ENCODE peak calls at places on chromosomes 1 and 21, in ten cellular contexts. One of them, this sample, is unnamed.
A peak's percentile ranks its signal among the peaks of the same experiment; 100 is the strongest.

GRCh38 chr1:1361233-1361981 is 3.1 kb upstream of the MXRA8 start:
- DNase-seq in GM10248: no peak
- DNase-seq in PC-3: no peak
- DNase-seq in CD8-positive, alpha-beta T cell: no peak
- DNase-seq in cardiac muscle cell: no peak
- DNase-seq in psoas muscle: peak; percentile 20
- DNase-seq in tibial nerve: no peak
- DNase-seq in mammary epithelial cell: no peak
- DNase-seq in fibroblast of villous mesenchyme: no peak
- DNase-seq in WTC11: peak; percentile 10
- DNase-seq in this sample: no peak

GRCh38 chr1:178094752-178095645 is 1.1 kb downstream of the RASAL2 start:
- DNase-seq in mammary epithelial cell: peak; percentile 76
- DNase-seq in cardiac muscle cell: peak; percentile 46
- DNase-seq in PC-3: peak; percentile 33
- DNase-seq in CD8-positive, alpha-beta T cell: no peak
- DNase-seq in WTC11: no peak
- DNase-seq in tibial nerve: no peak
- DNase-seq in fibroblast of villous mesenchyme: peak; percentile 47
- DNase-seq in GM10248: no peak
- DNase-seq in psoas muscle: no peak
- DNase-seq in this sample: no peak

GRCh38 chr1:42963378-42964005 is 4.8 kb upstream of the SLC2A1 start:
- DNase-seq in WTC11: no peak
- DNase-seq in GM10248: no peak
- DNase-seq in cardiac muscle cell: peak; percentile 62
- DNase-seq in tibial nerve: no peak
- DNase-seq in mammary epithelial cell: peak; percentile 68
- DNase-seq in PC-3: peak; percentile 53
- DNase-seq in fibroblast of villous mesenchyme: peak; percentile 83
- DNase-seq in CD8-positive, alpha-beta T cell: peak; percentile 31
- DNase-seq in psoas muscle: no peak
- DNase-seq in this sample: no peak

GRCh38 chr1:48208251-48208650 is 14.3 kb upstream of the SLC5A9 start:
- DNase-seq in GM10248: no peak
- DNase-seq in WTC11: peak; percentile 43
- DNase-seq in psoas muscle: no peak
- DNase-seq in mammary epithelial cell: no peak
- DNase-seq in fibroblast of villous mesenchyme: no peak
- DNase-seq in CD8-positive, alpha-beta T cell: no peak
- DNase-seq in cardiac muscle cell: no peak
- DNase-seq in PC-3: no peak
- DNase-seq in tibial nerve: no peak
- DNase-seq in this sample: no peak

GRCh38 chr1:211551628-211552465 is 27.1 kb downstream of the SLC30A1 start:
- DNase-seq in CD8-positive, alpha-beta T cell: no peak
- DNase-seq in tibial nerve: no peak
- DNase-seq in PC-3: peak; percentile 50
- DNase-seq in fibroblast of villous mesenchyme: peak; percentile 74
- DNase-seq in psoas muscle: no peak
- DNase-seq in WTC11: no peak
- DNase-seq in GM10248: no peak
- DNase-seq in mammary epithelial cell: peak; percentile 81
- DNase-seq in cardiac muscle cell: peak; percentile 92
- DNase-seq in this sample: peak; percentile 26

GRCh38 chr1:205172729-205173366 is 38.7 kb downstream of the DSTYK start:
- DNase-seq in cardiac muscle cell: peak; percentile 86
- DNase-seq in tibial nerve: no peak
- DNase-seq in WTC11: no peak
- DNase-seq in PC-3: peak; percentile 98
- DNase-seq in mammary epithelial cell: peak; percentile 91
- DNase-seq in GM10248: no peak
- DNase-seq in fibroblast of villous mesenchyme: peak; percentile 93
- DNase-seq in psoas muscle: no peak
- DNase-seq in CD8-positive, alpha-beta T cell: no peak
- DNase-seq in this sample: peak; percentile 81

GRCh38 chr1:2466834-2467554 is 9.1 kb upstream of the PLCH2 start:
- DNase-seq in cardiac muscle cell: no peak
- DNase-seq in mammary epithelial cell: no peak
- DNase-seq in WTC11: peak; percentile 71
- DNase-seq in tibial nerve: no peak
- DNase-seq in GM10248: no peak
- DNase-seq in CD8-positive, alpha-beta T cell: no peak
- DNase-seq in PC-3: no peak
- DNase-seq in psoas muscle: no peak
- DNase-seq in fibroblast of villous mesenchyme: no peak
- DNase-seq in this sample: no peak

GRCh38 chr21:18812308-18812707 is 408.7 kb upstream of the TMPRSS15 start:
- DNase-seq in fibroblast of villous mesenchyme: no peak
- DNase-seq in PC-3: no peak
- DNase-seq in mammary epithelial cell: no peak
- DNase-seq in psoas muscle: no peak
- DNase-seq in GM10248: no peak
- DNase-seq in tibial nerve: no peak
- DNase-seq in cardiac muscle cell: no peak
- DNase-seq in CD8-positive, alpha-beta T cell: no peak
- DNase-seq in WTC11: no peak
- DNase-seq in this sample: no peak

DNA sequence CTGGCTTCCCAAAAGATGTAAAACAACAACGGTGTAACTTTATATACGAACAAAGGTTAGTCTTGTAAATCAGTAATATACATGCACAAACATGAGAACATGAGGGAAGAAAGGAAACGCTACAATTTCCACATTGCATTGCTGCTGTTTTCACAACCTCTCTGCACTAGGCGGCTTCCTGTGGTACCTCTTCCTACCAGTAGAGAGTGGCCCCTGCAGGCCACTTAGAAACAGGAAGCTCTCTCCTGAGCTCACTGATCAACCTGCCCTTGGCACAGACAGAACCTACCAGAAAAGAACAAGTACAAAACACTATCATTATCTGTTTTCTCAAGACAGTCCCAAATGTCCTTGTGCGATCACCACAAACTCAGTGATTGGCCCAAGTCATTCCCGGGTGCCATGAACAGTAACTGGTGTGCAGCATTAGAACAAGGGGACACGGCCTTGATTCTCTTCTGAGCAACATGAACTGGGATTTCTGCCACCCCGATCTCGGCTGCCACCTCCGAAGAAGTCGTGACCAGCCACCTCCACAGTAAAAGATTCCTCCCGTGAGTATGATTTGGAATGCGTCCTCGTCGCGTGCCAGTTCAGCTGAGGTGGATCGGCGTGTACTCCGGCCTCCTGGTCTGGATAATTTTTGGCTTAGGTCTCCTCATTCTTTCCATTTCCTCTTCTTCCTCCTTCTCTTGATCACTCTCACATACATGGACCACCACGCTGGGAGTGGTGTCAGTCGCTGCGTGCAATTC is 5.7 kb upstream of the KCNE1 start:
- DNase-seq in CD8-positive, alpha-beta T cell: no peak
- DNase-seq in GM10248: no peak
- DNase-seq in tibial nerve: no peak
- DNase-seq in fibroblast of villous mesenchyme: no peak
- DNase-seq in mammary epithelial cell: no peak
- DNase-seq in psoas muscle: no peak
- DNase-seq in WTC11: no peak
- DNase-seq in PC-3: peak; percentile 25
- DNase-seq in cardiac muscle cell: no peak
- DNase-seq in this sample: no peak
- TF ChIP-seq CTCF in CD8-positive, alpha-beta T cell: no peak
- TF ChIP-seq CTCF in GM10248: peak; percentile 19
- TF ChIP-seq CTCF in tibial nerve: no peak
- TF ChIP-seq CTCF in fibroblast of villous mesenchyme: peak; percentile 37
- TF ChIP-seq CTCF in mammary epithelial cell: peak; percentile 55
- TF ChIP-seq CTCF in psoas muscle: no peak
- TF ChIP-seq CTCF in WTC11: no peak
- TF ChIP-seq CTCF in PC-3: peak; percentile 59
- TF ChIP-seq CTCF in cardiac muscle cell: peak; percentile 19
- TF ChIP-seq CTCF in this sample: peak; percentile 33

GRCh38 chr1:169896013-169896412 is 2.3 kb upstream of the SCYL3 start:
- DNase-seq in GM10248: no peak
- DNase-seq in fibroblast of villous mesenchyme: no peak
- DNase-seq in CD8-positive, alpha-beta T cell: no peak
- DNase-seq in PC-3: no peak
- DNase-seq in cardiac muscle cell: no peak
- DNase-seq in WTC11: no peak
- DNase-seq in mammary epithelial cell: no peak
- DNase-seq in tibial nerve: no peak
- DNase-seq in psoas muscle: no peak
- DNase-seq in this sample: no peak

GRCh38 chr1:169900567-169900966 is 6.9 kb upstream of the SCYL3 start:
- DNase-seq in tibial nerve: no peak
- DNase-seq in CD8-positive, alpha-beta T cell: no peak
- DNase-seq in psoas muscle: no peak
- DNase-seq in cardiac muscle cell: no peak
- DNase-seq in fibroblast of villous mesenchyme: no peak
- DNase-seq in GM10248: no peak
- DNase-seq in mammary epithelial cell: no peak
- DNase-seq in PC-3: no peak
- DNase-seq in WTC11: no peak
- DNase-seq in this sample: no peak

GRCh38 chr1:169901119-169901518 is 7.4 kb upstream of the SCYL3 start:
- DNase-seq in WTC11: no peak
- DNase-seq in mammary epithelial cell: no peak
- DNase-seq in GM10248: no peak
- DNase-seq in psoas muscle: no peak
- DNase-seq in CD8-positive, alpha-beta T cell: no peak
- DNase-seq in fibroblast of villous mesenchyme: no peak
- DNase-seq in cardiac muscle cell: no peak
- DNase-seq in PC-3: no peak
- DNase-seq in tibial nerve: no peak
- DNase-seq in this sample: no peak

GRCh38 chr1:169902750-169903149 is 9.1 kb upstream of the SCYL3 start:
- DNase-seq in tibial nerve: no peak
- DNase-seq in fibroblast of villous mesenchyme: no peak
- DNase-seq in WTC11: no peak
- DNase-seq in PC-3: no peak
- DNase-seq in psoas muscle: no peak
- DNase-seq in mammary epithelial cell: no peak
- DNase-seq in CD8-positive, alpha-beta T cell: no peak
- DNase-seq in cardiac muscle cell: no peak
- DNase-seq in GM10248: no peak
- DNase-seq in this sample: no peak

DNA sequence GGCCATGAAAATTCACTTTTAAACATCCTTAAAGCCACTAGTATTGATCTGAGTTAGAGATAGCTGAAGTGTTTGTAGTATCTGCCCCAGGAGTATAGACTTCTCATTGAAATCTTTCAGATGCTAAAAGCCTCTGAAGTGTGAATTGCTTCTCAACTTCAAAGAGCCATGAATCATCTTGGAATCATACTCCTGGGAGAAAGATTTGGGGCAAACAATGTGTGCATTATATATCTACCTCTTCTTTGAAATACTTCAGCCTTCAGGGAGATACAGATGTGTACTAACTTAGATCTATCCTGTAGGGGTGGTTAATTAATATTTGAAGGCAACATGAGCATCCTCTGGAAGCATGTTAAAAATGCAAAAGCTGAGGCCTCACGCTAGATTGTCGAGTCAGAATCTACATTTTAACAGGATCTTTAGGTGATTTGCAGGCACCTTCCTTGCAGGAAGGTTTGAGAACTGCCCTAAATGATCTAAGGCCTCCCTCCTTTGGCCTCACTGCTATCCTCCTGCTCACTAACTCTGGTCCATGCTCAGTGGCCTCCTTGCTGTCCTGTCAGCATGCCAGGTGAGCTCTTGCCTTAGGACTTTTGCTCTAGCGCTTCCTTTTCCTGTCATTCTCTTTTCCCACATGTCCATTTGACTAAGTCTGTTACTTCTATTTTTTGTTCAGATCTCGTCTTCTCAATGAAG is 6.0 kb upstream of the SCYL3 start:
- DNase-seq in CD8-positive, alpha-beta T cell: no peak
- DNase-seq in WTC11: no peak
- DNase-seq in tibial nerve: no peak
- DNase-seq in cardiac muscle cell: no peak
- DNase-seq in PC-3: no peak
- DNase-seq in fibroblast of villous mesenchyme: no peak
- DNase-seq in psoas muscle: no peak
- DNase-seq in GM10248: no peak
- DNase-seq in mammary epithelial cell: peak; percentile 32
- DNase-seq in this sample: no peak
- TF ChIP-seq CTCF in CD8-positive, alpha-beta T cell: no peak
- TF ChIP-seq CTCF in WTC11: no peak
- TF ChIP-seq CTCF in tibial nerve: no peak
- TF ChIP-seq CTCF in cardiac muscle cell: no peak
- TF ChIP-seq CTCF in PC-3: no peak
- TF ChIP-seq CTCF in fibroblast of villous mesenchyme: no peak
- TF ChIP-seq CTCF in psoas muscle: no peak
- TF ChIP-seq CTCF in GM10248: no peak
- TF ChIP-seq CTCF in mammary epithelial cell: no peak
- TF ChIP-seq CTCF in this sample: no peak

GRCh38 chr1:86084998-86085397 is 71.6 kb downstream of the COL24A1 start:
- DNase-seq in fibroblast of villous mesenchyme: peak; percentile 6
- DNase-seq in cardiac muscle cell: no peak
- DNase-seq in mammary epithelial cell: no peak
- DNase-seq in WTC11: no peak
- DNase-seq in CD8-positive, alpha-beta T cell: no peak
- DNase-seq in PC-3: no peak
- DNase-seq in tibial nerve: no peak
- DNase-seq in GM10248: no peak
- DNase-seq in psoas muscle: no peak
- DNase-seq in this sample: no peak

GRCh38 chr1:86085741-86086411 is 70.7 kb downstream of the COL24A1 start:
- DNase-seq in CD8-positive, alpha-beta T cell: no peak
- DNase-seq in cardiac muscle cell: no peak
- DNase-seq in WTC11: no peak
- DNase-seq in fibroblast of villous mesenchyme: no peak
- DNase-seq in PC-3: no peak
- DNase-seq in GM10248: no peak
- DNase-seq in psoas muscle: no peak
- DNase-seq in mammary epithelial cell: no peak
- DNase-seq in tibial nerve: no peak
- DNase-seq in this sample: no peak

DNA sequence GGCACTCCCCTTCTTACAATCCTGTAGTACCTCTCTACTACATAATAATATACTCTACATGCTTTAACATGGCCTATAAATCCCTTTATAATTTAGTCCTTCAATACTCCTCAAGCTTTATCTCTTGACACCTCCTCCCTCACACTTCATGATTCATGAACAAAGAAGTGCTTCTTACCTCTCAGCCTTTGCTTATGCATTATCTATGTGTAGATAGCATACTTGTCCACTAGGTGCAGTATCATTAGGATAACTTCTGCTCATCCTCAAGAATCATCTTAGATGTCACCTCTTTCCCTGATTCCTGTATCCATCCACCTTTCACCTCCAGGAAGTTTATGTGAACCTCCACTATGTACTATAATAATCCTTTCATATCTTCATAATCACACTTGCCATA is 74.4 kb downstream of the COL24A1 start:
- DNase-seq in PC-3: peak; percentile 37
- DNase-seq in WTC11: no peak
- DNase-seq in fibroblast of villous mesenchyme: no peak
- DNase-seq in psoas muscle: no peak
- DNase-seq in GM10248: no peak
- DNase-seq in tibial nerve: no peak
- DNase-seq in mammary epithelial cell: no peak
- DNase-seq in CD8-positive, alpha-beta T cell: no peak
- DNase-seq in cardiac muscle cell: no peak
- DNase-seq in this sample: no peak
- TF ChIP-seq CTCF in PC-3: peak; percentile 48
- TF ChIP-seq CTCF in WTC11: no peak
- TF ChIP-seq CTCF in fibroblast of villous mesenchyme: peak; percentile 31
- TF ChIP-seq CTCF in psoas muscle: no peak
- TF ChIP-seq CTCF in GM10248: no peak
- TF ChIP-seq CTCF in tibial nerve: no peak
- TF ChIP-seq CTCF in mammary epithelial cell: peak; percentile 34
- TF ChIP-seq CTCF in CD8-positive, alpha-beta T cell: no peak
- TF ChIP-seq CTCF in cardiac muscle cell: peak; percentile 7
- TF ChIP-seq CTCF in this sample: peak; percentile 18

GRCh38 chr1:158120254-158120653 is 60.4 kb upstream of the CD1D start:
- DNase-seq in tibial nerve: no peak
- DNase-seq in psoas muscle: no peak
- DNase-seq in mammary epithelial cell: no peak
- DNase-seq in PC-3: no peak
- DNase-seq in cardiac muscle cell: no peak
- DNase-seq in GM10248: no peak
- DNase-seq in fibroblast of villous mesenchyme: no peak
- DNase-seq in WTC11: no peak
- DNase-seq in CD8-positive, alpha-beta T cell: no peak
- DNase-seq in this sample: no peak

GRCh38 chr1:158118713-158119402 is 61.8 kb upstream of the CD1D start:
- DNase-seq in tibial nerve: no peak
- DNase-seq in mammary epithelial cell: no peak
- DNase-seq in cardiac muscle cell: no peak
- DNase-seq in psoas muscle: no peak
- DNase-seq in WTC11: no peak
- DNase-seq in PC-3: no peak
- DNase-seq in GM10248: no peak
- DNase-seq in CD8-positive, alpha-beta T cell: no peak
- DNase-seq in fibroblast of villous mesenchyme: no peak
- DNase-seq in this sample: no peak

GRCh38 chr1:158116768-158117167 is 63.9 kb upstream of the CD1D start:
- DNase-seq in CD8-positive, alpha-beta T cell: no peak
- DNase-seq in WTC11: no peak
- DNase-seq in mammary epithelial cell: no peak
- DNase-seq in cardiac muscle cell: no peak
- DNase-seq in tibial nerve: no peak
- DNase-seq in GM10248: no peak
- DNase-seq in psoas muscle: no peak
- DNase-seq in fibroblast of villous mesenchyme: no peak
- DNase-seq in PC-3: no peak
- DNase-seq in this sample: no peak

GRCh38 chr1:158116311-158116710 is 64.4 kb upstream of the CD1D start:
- DNase-seq in GM10248: no peak
- DNase-seq in mammary epithelial cell: no peak
- DNase-seq in CD8-positive, alpha-beta T cell: no peak
- DNase-seq in fibroblast of villous mesenchyme: no peak
- DNase-seq in PC-3: no peak
- DNase-seq in psoas muscle: no peak
- DNase-seq in cardiac muscle cell: no peak
- DNase-seq in WTC11: no peak
- DNase-seq in tibial nerve: no peak
- DNase-seq in this sample: no peak

DNA sequence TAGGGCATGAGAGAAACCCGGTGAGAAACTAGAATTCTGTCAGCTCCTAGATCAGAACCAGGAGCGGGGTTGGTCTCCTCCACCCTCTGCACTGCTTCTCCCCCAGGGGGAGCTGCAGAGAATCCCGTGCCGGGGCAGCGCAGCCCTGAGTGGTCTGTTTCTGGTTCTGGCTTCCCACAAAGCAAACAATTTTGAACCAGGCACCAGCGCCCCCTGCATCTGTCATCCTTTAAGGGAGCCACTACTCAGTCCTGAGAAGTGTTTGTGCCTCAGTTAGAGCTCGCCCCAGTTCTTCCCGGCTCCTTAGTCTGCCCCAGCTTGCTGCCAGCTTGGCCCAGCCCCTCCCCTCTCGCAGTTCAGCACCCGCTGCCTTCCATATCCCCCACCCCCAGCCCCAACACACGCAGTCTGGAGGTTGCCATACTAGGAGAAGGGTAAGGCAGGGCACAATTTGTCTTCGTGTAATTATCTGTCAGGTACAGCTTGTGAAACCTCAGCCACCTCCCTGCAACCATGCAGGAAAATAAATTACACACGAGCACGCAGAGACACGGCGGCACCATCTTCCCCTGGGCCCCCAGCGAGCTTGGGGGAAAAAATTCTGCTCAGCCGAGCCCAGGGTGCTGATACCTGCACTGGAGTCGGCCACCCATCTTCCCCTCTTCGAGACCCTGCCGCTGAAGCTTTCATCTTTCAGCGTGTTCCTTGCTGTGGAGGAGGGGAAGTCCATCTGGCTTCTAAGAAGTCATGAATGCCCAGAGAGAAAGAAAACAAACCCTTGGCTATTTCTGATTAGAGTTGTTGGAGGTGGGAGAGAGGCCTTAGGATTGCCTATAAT is 62.6 kb upstream of the CD1D start:
- DNase-seq in cardiac muscle cell: peak; percentile 71
- DNase-seq in psoas muscle: no peak
- DNase-seq in PC-3: peak; percentile 32
- DNase-seq in tibial nerve: peak; percentile 39
- DNase-seq in fibroblast of villous mesenchyme: peak; percentile 29
- DNase-seq in WTC11: peak; percentile 87
- DNase-seq in CD8-positive, alpha-beta T cell: peak; percentile 58
- DNase-seq in GM10248: peak; percentile 43
- DNase-seq in mammary epithelial cell: no peak
- DNase-seq in this sample: no peak
- TF ChIP-seq CTCF in cardiac muscle cell: peak; percentile 86
- TF ChIP-seq CTCF in psoas muscle: peak; percentile 31
- TF ChIP-seq CTCF in PC-3: peak; percentile 63
- TF ChIP-seq CTCF in tibial nerve: peak; percentile 36
- TF ChIP-seq CTCF in fibroblast of villous mesenchyme: peak; percentile 53
- TF ChIP-seq CTCF in WTC11: no peak
- TF ChIP-seq CTCF in CD8-positive, alpha-beta T cell: peak; percentile 53
- TF ChIP-seq CTCF in GM10248: peak; percentile 44
- TF ChIP-seq CTCF in mammary epithelial cell: peak; percentile 72
- TF ChIP-seq CTCF in this sample: peak; percentile 72